ENCODE peak calls at places on chromosomes 12 and 14, in eight cellular contexts. J is lower lobe of right lung; Z is left lung; B is H7; K is GM23248; M is pancreas; H is CD8-positive, alpha-beta T cell; L is body of pancreas. V is an unnamed sample.

GRCh38 chr12:107319536-107320030 is 226.2 kb upstream of the CRY1 start:
- DNase-seq in H (no peak), K (peak; percentile 36), B (peak; percentile 75), Z (no peak), M (no peak), J (no peak), L (no peak), V (no peak)

GRCh38 chr14:67418368-67419174 is 6.6 kb upstream of the PLEK2 start:
- DNase-seq in B (no peak), K (peak; percentile 60), J (no peak), H (no peak), Z (no peak), L (no peak), M (no peak), V (no peak)

GRCh38 chr12:3302406-3303041 is 188.5 kb upstream of the PRMT8 start:
- DNase-seq in K (peak; percentile 40), H (no peak), J (no peak), Z (no peak), M (peak; percentile 47), L (no peak), B (no peak), V (no peak)

GRCh38 chr12:21502872-21503271 is 1.3 kb downstream of the GOLT1B start:
- DNase-seq in L (no peak), B (peak; percentile 10), Z (peak; percentile 34), H (no peak), K (peak; percentile 23), M (no peak), J (no peak), V (no peak)

GRCh38 chr12:113292091-113292490 is 42.8 kb downstream of the SLC8B1 start:
- DNase-seq in Z (no peak), L (no peak), B (no peak), K (peak; percentile 86), J (no peak), M (no peak), H (no peak), V (no peak)

GRCh38 chr12:68352067-68352466 is 19.9 kb upstream of the MDM1 start:
- DNase-seq in Z (no peak), K (no peak), H (no peak), M (no peak), B (no peak), L (no peak), J (no peak), V (no peak)

GRCh38 chr12:117689857-117690256 is 278.9 kb downstream of the KSR2 start:
- DNase-seq in Z (no peak), J (no peak), L (no peak), B (no peak), M (no peak), H (no peak), K (no peak), V (no peak)

GRCh38 chr14:74502236-74503019 is 8.9 kb downstream of the ISCA2 start:
- DNase-seq in L (no peak), Z (no peak), M (no peak), H (no peak), J (no peak), B (peak; percentile 72), K (peak; percentile 53), V (peak; percentile 50)

GRCh38 chr12:123972448-123973401 is at the start of the genes CCDC92 and ZNF664:
- DNase-seq in Z (peak; percentile 97), L (peak; percentile 96), J (peak; percentile 94), M (peak; percentile 98), K (peak; percentile 93), H (peak; percentile 88), B (peak; percentile 99), V (peak; percentile 92)

GRCh38 chr12:25186788-25187397 is 8.1 kb downstream of the DNAI7 start:
- DNase-seq in J (no peak), Z (no peak), L (no peak), H (no peak), M (no peak), K (no peak), B (no peak), V (no peak)

GRCh38 chr12:95574799-95575452 is 23.6 kb upstream of the USP44 start:
- DNase-seq in L (no peak), Z (no peak), M (no peak), K (peak; percentile 56), B (peak; percentile 47), H (no peak), J (no peak), V (no peak)

GRCh38 chr12:68521848-68522502 is 88.7 kb upstream of the RAP1B start:
- DNase-seq in L (no peak), H (no peak), M (no peak), J (no peak), K (peak; percentile 47), Z (no peak), B (no peak), V (no peak)

GRCh38 chr14:32142754-32143437 is 58.9 kb upstream of the RNU6-7 start:
- DNase-seq in M (no peak), J (no peak), B (no peak), K (no peak), H (no peak), Z (no peak), L (no peak), V (no peak)

GRCh38 chr12:120259418-120260202 is 5.9 kb downstream of the PXN start:
- DNase-seq in B (no peak), L (no peak), J (no peak), Z (no peak), K (peak; percentile 71), H (no peak), M (no peak), V (no peak)

GRCh38 chr14:65810326-65810725 is 397.8 kb downstream of the FUT8 start:
- DNase-seq in H (no peak), L (no peak), B (no peak), J (no peak), M (no peak), K (no peak), Z (no peak), V (no peak)

GRCh38 chr12:97275261-97276197 is 187.1 kb upstream of the RMST start:
- DNase-seq in J (no peak), L (peak; percentile 15), Z (peak; percentile 53), B (peak; percentile 24), K (no peak), H (no peak), M (peak; percentile 22), V (no peak)

GRCh38 chr14:100192250-100192671 is 32.8 kb upstream of the DEGS2 start:
- DNase-seq in L (peak; percentile 43), K (no peak), M (peak; percentile 74), Z (no peak), B (no peak), J (peak; percentile 59), H (no peak), V (peak; percentile 54)
- H3K4me3 ChIP-seq in L (no peak overlapping the region), K (peak overlapping the region; percentile 53), M (peak overlapping the region; percentile 49), Z (peak overlapping the region; percentile 45), B (peak overlapping the region; percentile 28), J (peak overlapping the region; percentile 54), H (peak overlapping the region; percentile 54), V (no peak overlapping the region)

GRCh38 chr14:50529288-50530179 is 2.8 kb downstream of the MAP4K5 start:
- DNase-seq in K (peak; percentile 61), M (no peak), J (no peak), L (no peak), B (no peak), Z (no peak), H (no peak), V (no peak)
- H3K4me3 ChIP-seq in K (peak overlapping the region; percentile 94), M (no peak overlapping the region), J (no peak overlapping the region), L (no peak overlapping the region), B (no peak overlapping the region), Z (peak overlapping the region; percentile 91), H (no peak overlapping the region), V (no peak overlapping the region)

GRCh38 chr12:119153477-119154434 is 25.0 kb upstream of the HSPB8 start:
- DNase-seq in M (peak; percentile 55), K (peak; percentile 68), B (peak; percentile 96), Z (peak; percentile 89), H (no peak), L (peak; percentile 72), J (peak; percentile 81), V (peak; percentile 81)
- H3K4me3 ChIP-seq in M (no peak overlapping the region), K (peak overlapping the region; percentile 29), B (peak overlapping the region; percentile 80), Z (no peak overlapping the region), H (no peak overlapping the region), L (no peak overlapping the region), J (no peak overlapping the region), V (no peak overlapping the region)

DNA sequence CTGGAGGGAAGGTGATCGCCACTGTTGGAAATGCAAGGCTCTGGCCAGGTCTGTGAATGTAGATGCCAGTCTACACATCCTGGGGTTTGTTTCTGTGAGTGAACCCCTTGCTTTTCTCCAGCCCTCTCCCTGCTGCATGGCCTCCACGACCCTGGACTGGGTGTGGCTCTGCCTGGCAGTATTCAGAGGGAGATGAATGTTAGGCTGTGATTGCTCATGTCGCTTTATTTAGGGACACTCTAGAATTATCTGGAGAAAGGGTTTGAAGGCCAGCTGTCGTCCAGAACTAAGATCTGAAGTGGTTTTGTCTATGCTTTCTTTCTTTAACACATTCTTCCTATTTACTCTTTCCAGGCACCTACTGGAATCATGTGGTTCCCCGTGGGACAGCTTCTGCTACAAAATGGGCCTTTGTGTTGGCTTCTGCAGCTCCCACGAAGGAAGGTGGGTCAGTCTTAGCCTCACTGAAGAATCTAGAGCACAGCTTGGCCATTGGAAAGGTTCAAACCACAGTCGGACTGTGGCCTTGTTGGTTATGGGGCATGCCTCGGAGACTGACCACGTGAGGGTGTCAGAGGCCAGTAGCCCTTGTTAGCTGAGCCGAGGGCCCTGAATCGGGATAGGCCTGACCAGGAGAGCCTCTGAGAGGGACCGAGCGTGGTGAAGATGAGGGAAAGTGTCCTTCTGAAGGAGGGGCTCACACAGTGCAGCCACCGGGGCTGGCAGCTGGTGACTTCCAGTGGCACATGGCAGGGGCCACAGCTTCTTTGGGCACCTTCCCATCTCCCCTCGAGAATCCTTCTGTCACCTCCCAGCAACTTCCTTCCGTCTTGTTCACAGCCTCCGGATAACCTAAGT is 59.1 kb downstream of the ANKRD9 start:
- DNase-seq in J (no peak), K (no peak), M (no peak), Z (no peak), B (peak; percentile 12), H (no peak), L (no peak), V (no peak)
- H3K4me3 ChIP-seq in J (no peak overlapping the region), K (no peak overlapping the region), M (no peak overlapping the region), Z (no peak overlapping the region), B (no peak overlapping the region), H (no peak overlapping the region), L (no peak overlapping the region), V (no peak overlapping the region)

DNA sequence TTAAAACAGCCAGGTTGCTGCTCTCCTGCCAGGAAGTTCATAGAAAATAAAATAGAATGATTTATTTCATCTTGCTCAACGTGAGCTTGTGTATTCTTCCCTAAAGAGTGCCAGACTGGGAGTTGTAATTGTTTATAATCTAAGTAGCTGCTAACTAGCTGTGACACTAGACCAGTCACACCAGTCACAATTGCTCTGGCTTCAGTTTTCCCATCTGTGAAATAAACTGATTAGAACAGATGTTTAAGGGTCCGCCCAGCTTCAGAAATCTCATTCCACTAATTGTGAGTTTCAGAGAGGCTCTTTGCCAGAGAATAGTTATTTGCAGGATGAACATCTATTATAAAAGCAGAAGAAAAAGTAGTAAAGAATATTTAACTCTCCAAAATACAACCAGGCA is 55.6 kb upstream of the ZDHHC17 start:
- DNase-seq in M (no peak), H (no peak), B (no peak), Z (no peak), L (no peak), J (no peak), K (no peak), V (no peak)
- H3K4me3 ChIP-seq in M (no peak overlapping the region), H (no peak overlapping the region), B (no peak overlapping the region), Z (no peak overlapping the region), L (no peak overlapping the region), J (no peak overlapping the region), K (no peak overlapping the region), V (no peak overlapping the region)

GRCh38 chr14:21192447-21192822 is 36.6 kb upstream of the OR5AU1 start:
- DNase-seq in J (no peak), B (no peak), K (no peak), M (no peak), Z (no peak), L (no peak), H (no peak), V (no peak)
- H3K4me3 ChIP-seq in J (peak overlapping the region; percentile 49), B (peak overlapping the region; percentile 36), K (peak overlapping the region; percentile 68), M (peak overlapping the region; percentile 42), Z (peak overlapping the region; percentile 30), L (no peak overlapping the region), H (peak overlapping the region; percentile 65), V (no peak overlapping the region)

GRCh38 chr12:110579889-110580253 is 3.2 kb downstream of the PPTC7 start:
- DNase-seq in H (no peak), M (no peak), K (no peak), Z (no peak), L (no peak), B (no peak), J (no peak), V (no peak)
- H3K4me3 ChIP-seq in H (no peak overlapping the region), M (no peak overlapping the region), K (no peak overlapping the region), Z (no peak overlapping the region), L (no peak overlapping the region), B (no peak overlapping the region), J (no peak overlapping the region), V (no peak overlapping the region)

V was measured in aorta.